ENCODE peak calls at places on chromosomes 13 and 19, in eight cellular contexts. One of them, this sample, is unnamed.

GRCh38 chr13:90721937-90722336 is 625.5 kb upstream of the MIR17HG start:
- DNase-seq in fibroblast of lung: no peak
- DNase-seq in A673: no peak
- DNase-seq in tibial nerve: no peak
- DNase-seq in AG10803: no peak
- DNase-seq in left ventricle myocardium inferior: no peak
- DNase-seq in esophagus squamous epithelium: no peak
- DNase-seq in cardiac fibroblast: no peak
- DNase-seq in this sample: no peak

GRCh38 chr13:97385146-97385545 is 48.8 kb upstream of the RAP2A start:
- DNase-seq in fibroblast of lung: peak
- DNase-seq in A673: no peak
- DNase-seq in tibial nerve: no peak
- DNase-seq in AG10803: peak
- DNase-seq in left ventricle myocardium inferior: no peak
- DNase-seq in esophagus squamous epithelium: no peak
- DNase-seq in cardiac fibroblast: no peak
- DNase-seq in this sample: no peak

GRCh38 chr19:45123440-45123850 is 30.5 kb downstream of the PPP1R37 start:
- DNase-seq in fibroblast of lung: no peak
- DNase-seq in A673: peak
- DNase-seq in tibial nerve: no peak
- DNase-seq in AG10803: no peak
- DNase-seq in left ventricle myocardium inferior: no peak
- DNase-seq in esophagus squamous epithelium: no peak
- DNase-seq in cardiac fibroblast: no peak
- DNase-seq in this sample: peak

GRCh38 chr13:30429721-30430694 is 7.7 kb downstream of the UBE2L5 start:
- DNase-seq in fibroblast of lung: peak
- DNase-seq in A673: peak
- DNase-seq in tibial nerve: no peak
- DNase-seq in AG10803: peak
- DNase-seq in left ventricle myocardium inferior: no peak
- DNase-seq in esophagus squamous epithelium: no peak
- DNase-seq in cardiac fibroblast: peak
- DNase-seq in this sample: peak

GRCh38 chr19:5392476-5392875 is 51.9 kb upstream of the PTPRS start:
- DNase-seq in fibroblast of lung: no peak
- DNase-seq in A673: no peak
- DNase-seq in tibial nerve: no peak
- DNase-seq in AG10803: no peak
- DNase-seq in left ventricle myocardium inferior: no peak
- DNase-seq in esophagus squamous epithelium: no peak
- DNase-seq in cardiac fibroblast: no peak
- DNase-seq in this sample: no peak

GRCh38 chr19:11617207-11618062 is 20.2 kb downstream of the ZNF627 start:
- DNase-seq in fibroblast of lung: peak
- DNase-seq in A673: no peak
- DNase-seq in tibial nerve: no peak
- DNase-seq in AG10803: no peak
- DNase-seq in left ventricle myocardium inferior: no peak
- DNase-seq in esophagus squamous epithelium: no peak
- DNase-seq in cardiac fibroblast: peak
- DNase-seq in this sample: no peak

GRCh38 chr19:47407417-47407774 is 11.9 kb downstream of the MEIS3 start:
- DNase-seq in fibroblast of lung: no peak
- DNase-seq in A673: no peak
- DNase-seq in tibial nerve: no peak
- DNase-seq in AG10803: no peak
- DNase-seq in left ventricle myocardium inferior: no peak
- DNase-seq in esophagus squamous epithelium: no peak
- DNase-seq in cardiac fibroblast: no peak
- DNase-seq in this sample: no peak

GRCh38 chr13:112113355-112113754 is 46.4 kb downstream of the SOX1 start:
- DNase-seq in fibroblast of lung: no peak
- DNase-seq in A673: no peak
- DNase-seq in tibial nerve: no peak
- DNase-seq in AG10803: no peak
- DNase-seq in left ventricle myocardium inferior: no peak
- DNase-seq in esophagus squamous epithelium: no peak
- DNase-seq in cardiac fibroblast: no peak
- DNase-seq in this sample: no peak

GRCh38 chr19:15911599-15912237 is 13.8 kb upstream of the CYP4F2 start:
- DNase-seq in fibroblast of lung: no peak
- DNase-seq in A673: no peak
- DNase-seq in tibial nerve: no peak
- DNase-seq in AG10803: no peak
- DNase-seq in left ventricle myocardium inferior: no peak
- DNase-seq in esophagus squamous epithelium: no peak
- DNase-seq in cardiac fibroblast: no peak
- DNase-seq in this sample: no peak

GRCh38 chr13:33123066-33123940 is 107.1 kb downstream of the KL start:
- DNase-seq in fibroblast of lung: peak
- DNase-seq in A673: peak
- DNase-seq in tibial nerve: peak
- DNase-seq in AG10803: peak
- DNase-seq in left ventricle myocardium inferior: peak
- DNase-seq in esophagus squamous epithelium: no peak
- DNase-seq in cardiac fibroblast: no peak
- DNase-seq in this sample: peak

GRCh38 chr19:45976180-45976579 is 2.5 kb upstream of the NOVA2 start:
- DNase-seq in fibroblast of lung: peak
- DNase-seq in A673: peak
- DNase-seq in tibial nerve: no peak
- DNase-seq in AG10803: no peak
- DNase-seq in left ventricle myocardium inferior: no peak
- DNase-seq in esophagus squamous epithelium: no peak
- DNase-seq in cardiac fibroblast: peak
- DNase-seq in this sample: peak

GRCh38 chr19:53898680-53899341 is 10.3 kb upstream of the CACNG7 start:
- DNase-seq in fibroblast of lung: no peak
- DNase-seq in A673: peak
- DNase-seq in tibial nerve: no peak
- DNase-seq in AG10803: no peak
- DNase-seq in left ventricle myocardium inferior: no peak
- DNase-seq in esophagus squamous epithelium: no peak
- DNase-seq in cardiac fibroblast: no peak
- DNase-seq in this sample: no peak

GRCh38 chr19:13027031-13027430 is 31.8 kb downstream of the NFIX start:
- DNase-seq in fibroblast of lung: no peak
- DNase-seq in A673: no peak
- DNase-seq in tibial nerve: no peak
- DNase-seq in AG10803: no peak
- DNase-seq in left ventricle myocardium inferior: no peak
- DNase-seq in esophagus squamous epithelium: no peak
- DNase-seq in cardiac fibroblast: no peak
- DNase-seq in this sample: no peak
- H3K4me3 ChIP-seq in fibroblast of lung: peak
- H3K4me3 ChIP-seq in A673: peak
- H3K4me3 ChIP-seq in tibial nerve: no peak
- H3K4me3 ChIP-seq in AG10803: peak
- H3K4me3 ChIP-seq in left ventricle myocardium inferior: peak
- H3K4me3 ChIP-seq in esophagus squamous epithelium: no peak
- H3K4me3 ChIP-seq in cardiac fibroblast: peak
- H3K4me3 ChIP-seq in this sample: no peak

GRCh38 chr13:59176775-59177174 is 987.0 kb downstream of the DIAPH3 start:
- DNase-seq in fibroblast of lung: no peak
- DNase-seq in A673: peak
- DNase-seq in tibial nerve: no peak
- DNase-seq in AG10803: no peak
- DNase-seq in left ventricle myocardium inferior: no peak
- DNase-seq in esophagus squamous epithelium: no peak
- DNase-seq in cardiac fibroblast: no peak
- DNase-seq in this sample: no peak
- TF ChIP-seq CTCF in fibroblast of lung: no peak
- TF ChIP-seq CTCF in A673: peak
- TF ChIP-seq CTCF in tibial nerve: no peak
- TF ChIP-seq CTCF in AG10803: peak
- TF ChIP-seq CTCF in left ventricle myocardium inferior: peak
- TF ChIP-seq CTCF in esophagus squamous epithelium: no peak
- TF ChIP-seq CTCF in cardiac fibroblast: peak
- TF ChIP-seq CTCF in this sample: peak

DNA sequence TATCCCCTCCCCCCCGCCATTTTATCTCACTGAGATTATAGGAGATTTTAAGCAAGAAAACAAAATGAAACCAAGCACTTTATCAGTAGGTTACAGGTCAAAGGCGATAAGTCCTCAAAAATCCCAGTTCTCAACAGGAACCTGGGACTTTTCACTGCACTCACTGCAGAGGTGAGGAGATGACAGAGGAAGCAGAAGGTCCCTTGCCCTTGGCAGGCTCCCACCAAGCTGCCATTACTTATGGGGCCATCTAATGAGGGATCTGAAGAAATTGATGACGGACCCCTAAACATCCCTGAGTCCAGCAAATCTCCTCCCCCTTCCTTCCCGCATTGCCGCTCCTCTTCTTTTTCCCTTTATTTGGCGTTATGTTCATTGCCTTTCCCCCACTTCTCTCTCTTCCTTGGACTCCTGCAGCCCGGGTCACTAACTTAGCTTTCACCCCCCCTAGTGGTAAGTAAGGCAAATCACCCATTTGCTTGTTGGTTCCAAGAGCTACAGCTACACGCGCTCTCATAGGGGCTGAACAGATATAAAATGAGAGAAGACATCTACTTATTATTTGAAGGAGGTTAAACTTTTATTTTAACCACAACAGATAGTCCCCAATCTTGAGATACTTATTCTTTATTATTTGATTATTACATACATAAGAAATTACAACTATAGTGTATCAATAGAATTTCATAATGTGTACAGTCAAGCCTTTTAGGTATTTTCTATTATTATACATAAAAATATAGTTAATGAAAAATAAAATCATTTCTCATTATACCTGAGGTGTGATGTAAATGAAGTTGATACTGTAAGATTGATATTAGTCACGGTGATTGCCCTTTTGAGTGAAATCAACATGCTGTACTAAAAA is 52.0 kb upstream of the ARGLU1 start:
- DNase-seq in fibroblast of lung: peak
- DNase-seq in A673: peak
- DNase-seq in tibial nerve: peak
- DNase-seq in AG10803: peak
- DNase-seq in left ventricle myocardium inferior: no peak
- DNase-seq in esophagus squamous epithelium: no peak
- DNase-seq in cardiac fibroblast: peak
- DNase-seq in this sample: peak
- H3K4me3 ChIP-seq in fibroblast of lung: peak
- H3K4me3 ChIP-seq in A673: no peak
- H3K4me3 ChIP-seq in tibial nerve: no peak
- H3K4me3 ChIP-seq in AG10803: no peak
- H3K4me3 ChIP-seq in left ventricle myocardium inferior: peak
- H3K4me3 ChIP-seq in esophagus squamous epithelium: no peak
- H3K4me3 ChIP-seq in cardiac fibroblast: peak
- H3K4me3 ChIP-seq in this sample: peak

DNA sequence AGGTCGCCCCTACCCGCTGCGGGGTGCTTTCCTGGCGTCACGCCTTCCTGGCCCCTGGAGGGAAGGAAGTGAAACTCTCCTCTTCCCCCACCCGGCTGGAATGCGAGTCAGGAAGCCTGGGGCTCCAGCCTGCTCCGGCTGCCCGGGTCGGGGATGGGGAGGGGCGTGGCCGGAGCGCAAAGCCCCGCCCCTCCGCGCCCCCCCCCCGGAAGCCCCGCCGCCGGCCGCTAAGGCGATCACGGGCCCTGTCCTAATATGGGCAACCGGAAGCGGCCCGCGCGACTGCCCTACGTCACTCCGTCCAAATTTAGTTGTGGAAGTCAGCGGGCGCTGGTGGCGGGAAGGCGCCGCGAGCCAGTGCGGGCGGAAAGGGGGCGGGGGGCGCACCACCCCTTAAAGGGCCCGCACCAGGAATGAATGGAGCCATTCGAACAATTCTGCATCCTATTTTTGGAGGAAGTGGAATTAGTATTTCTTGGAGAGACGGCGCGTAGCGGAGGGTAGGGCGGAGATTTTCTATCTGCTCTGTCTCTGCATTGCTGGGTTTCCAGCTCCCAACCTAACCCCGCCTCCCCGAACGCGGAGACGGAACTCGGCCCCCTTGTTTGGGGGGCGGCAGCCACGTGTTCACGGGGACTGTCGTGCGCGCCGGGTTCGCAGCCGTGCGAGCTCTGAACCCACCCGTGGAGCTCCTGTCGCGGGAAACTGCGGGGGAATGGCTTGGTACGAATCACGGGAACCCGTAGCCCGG is 1.6 kb downstream of the IER2 start:
- DNase-seq in fibroblast of lung: peak
- DNase-seq in A673: peak
- DNase-seq in tibial nerve: peak
- DNase-seq in AG10803: peak
- DNase-seq in left ventricle myocardium inferior: peak
- DNase-seq in esophagus squamous epithelium: peak
- DNase-seq in cardiac fibroblast: peak
- DNase-seq in this sample: peak
- TF ChIP-seq CTCF in fibroblast of lung: peak
- TF ChIP-seq CTCF in A673: no peak
- TF ChIP-seq CTCF in tibial nerve: no peak
- TF ChIP-seq CTCF in AG10803: peak
- TF ChIP-seq CTCF in left ventricle myocardium inferior: peak
- TF ChIP-seq CTCF in esophagus squamous epithelium: no peak
- TF ChIP-seq CTCF in cardiac fibroblast: no peak
- TF ChIP-seq CTCF in this sample: peak

DNA sequence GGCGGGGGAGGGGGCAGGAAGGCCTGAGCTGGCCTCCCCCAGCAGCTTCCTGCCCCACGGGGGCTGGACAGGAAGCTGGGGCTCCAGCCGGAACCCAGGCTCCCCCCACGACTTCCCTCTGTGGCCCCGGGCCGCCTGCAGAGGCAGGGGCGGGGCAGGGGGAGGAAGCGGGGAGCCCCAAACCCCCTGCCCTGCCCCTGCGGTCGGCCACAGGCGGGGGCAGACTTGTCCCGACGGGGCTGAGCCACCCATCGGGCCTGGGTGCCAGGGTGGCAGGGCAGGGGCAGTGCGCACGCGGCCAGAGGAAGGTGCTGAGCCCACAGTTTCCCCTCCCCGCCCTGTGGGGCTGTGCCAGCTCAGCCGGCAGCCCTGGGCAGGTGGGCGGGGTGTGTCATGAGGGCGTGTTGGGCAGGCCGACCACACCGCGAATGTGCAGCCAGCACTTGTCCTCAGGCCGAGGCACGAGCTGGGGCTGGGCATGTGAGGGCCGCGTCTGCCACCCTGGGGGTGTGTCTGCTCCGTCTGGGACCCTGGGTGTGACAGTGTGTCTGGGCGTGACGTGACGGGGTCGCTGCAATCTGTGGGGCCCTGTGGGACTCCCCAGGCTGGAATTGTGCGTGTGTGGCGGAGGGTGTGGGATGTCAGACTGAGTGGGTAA is 17.7 kb downstream of the CCDC97 start:
- DNase-seq in fibroblast of lung: peak
- DNase-seq in A673: no peak
- DNase-seq in tibial nerve: no peak
- DNase-seq in AG10803: no peak
- DNase-seq in left ventricle myocardium inferior: peak
- DNase-seq in esophagus squamous epithelium: peak
- DNase-seq in cardiac fibroblast: peak
- DNase-seq in this sample: peak
- H3K4me3 ChIP-seq in fibroblast of lung: no peak
- H3K4me3 ChIP-seq in A673: no peak
- H3K4me3 ChIP-seq in tibial nerve: peak
- H3K4me3 ChIP-seq in AG10803: no peak
- H3K4me3 ChIP-seq in left ventricle myocardium inferior: peak
- H3K4me3 ChIP-seq in esophagus squamous epithelium: peak
- H3K4me3 ChIP-seq in cardiac fibroblast: no peak
- H3K4me3 ChIP-seq in this sample: peak

This sample was measured in choroid plexus epithelial cell.